ENCODE peak calls at places on chromosome 12, in seven cellular contexts. H, D, W, N, J, Y and Q are unnamed samples.

GRCh38 chr12:53696285-53696654 is 20.4 kb upstream of the ATP5MC2 start:
- DNase-seq in H (peak), D (peak), W (peak), N (no peak), J (peak), Y (peak), Q (peak)

GRCh38 chr12:120183211-120183631 is 11.3 kb downstream of the GCN1 start:
- DNase-seq in H (peak), D (peak), W (no peak), N (no peak), J (no peak), Y (no peak), Q (peak)

GRCh38 chr12:27969011-27969900 is 3.3 kb downstream of the PTHLH start:
- DNase-seq in H (peak), D (peak), W (no peak), N (no peak), J (no peak), Y (no peak), Q (peak)

GRCh38 chr12:130474599-130474998 is 136.9 kb downstream of the PIWIL1 start:
- DNase-seq in H (no peak), D (no peak), W (no peak), N (no peak), J (no peak), Y (no peak), Q (no peak)

GRCh38 chr12:16150290-16150689 is 127.2 kb downstream of the SLC15A5 start:
- DNase-seq in H (no peak), D (no peak), W (no peak), N (no peak), J (no peak), Y (no peak), Q (no peak)

GRCh38 chr12:127170271-127171180 is 1096.4 kb upstream of the TMEM132C start:
- DNase-seq in H (peak), D (peak), W (peak), N (no peak), J (no peak), Y (no peak), Q (peak)

GRCh38 chr12:537772-538171 is 78.0 kb downstream of the B4GALNT3 start:
- DNase-seq in H (no peak), D (no peak), W (peak), N (no peak), J (no peak), Y (no peak), Q (no peak)

GRCh38 chr12:126907900-126908764 is 1358.8 kb upstream of the TMEM132C start:
- DNase-seq in H (no peak), D (no peak), W (no peak), N (no peak), J (no peak), Y (no peak), Q (no peak)

GRCh38 chr12:57444744-57445143 is 10.2 kb downstream of the INHBC start:
- DNase-seq in H (no peak), D (no peak), W (no peak), N (no peak), J (no peak), Y (no peak), Q (no peak)

GRCh38 chr12:11653215-11653753 is 3.8 kb downstream of the ETV6 start:
- DNase-seq in H (peak), D (peak), W (no peak), N (no peak), J (no peak), Y (no peak), Q (no peak)

GRCh38 chr12:122871851-122872785 is 23.8 kb downstream of the VPS37B start:
- DNase-seq in H (peak), D (peak), W (peak), N (no peak), J (no peak), Y (peak), Q (peak)

GRCh38 chr12:31518680-31519227 is 72.2 kb downstream of the DENND5B start:
- DNase-seq in H (peak), D (peak), W (no peak), N (no peak), J (peak), Y (no peak), Q (peak)

GRCh38 chr12:89183985-89184435 is 168.3 kb downstream of the DUSP6 start:
- DNase-seq in H (peak), D (peak), W (peak), N (no peak), J (no peak), Y (peak), Q (peak)

GRCh38 chr12:12715459-12716150 is 1.6 kb upstream of the CDKN1B start:
- DNase-seq in H (no peak), D (peak), W (no peak), N (peak), J (no peak), Y (no peak), Q (no peak)

GRCh38 chr12:29153231-29153630 is 4.2 kb downstream of the FAR2 start:
- DNase-seq in H (no peak), D (no peak), W (no peak), N (no peak), J (no peak), Y (no peak), Q (no peak)

GRCh38 chr12:42612258-42612608 is 22.7 kb upstream of the PRICKLE1 start:
- DNase-seq in H (peak), D (peak), W (no peak), N (no peak), J (no peak), Y (no peak), Q (peak)

GRCh38 chr12:92089559-92089958 is 56.1 kb downstream of the BTG1 start:
- DNase-seq in H (peak), D (peak), W (no peak), N (no peak), J (no peak), Y (no peak), Q (no peak)

GRCh38 chr12:40831916-40832315 is 139.7 kb downstream of the CNTN1 start:
- DNase-seq in H (no peak), D (no peak), W (no peak), N (no peak), J (no peak), Y (no peak), Q (no peak)

GRCh38 chr12:106837782-106838181 is 63.3 kb downstream of the RIC8B start:
- DNase-seq in H (no peak), D (no peak), W (no peak), N (no peak), J (no peak), Y (no peak), Q (no peak)

GRCh38 chr12:130423991-130424857 is 86.5 kb downstream of the PIWIL1 start:
- DNase-seq in H (no peak), D (no peak), W (no peak), N (no peak), J (no peak), Y (no peak), Q (no peak)

GRCh38 chr12:127145929-127146789 is 1120.8 kb upstream of the TMEM132C start:
- DNase-seq in H (peak), D (peak), W (no peak), N (peak), J (peak), Y (peak), Q (peak)

GRCh38 chr12:53048033-53048779 is 1.7 kb upstream of the TNS2 start:
- DNase-seq in H (peak), D (no peak), W (no peak), N (no peak), J (no peak), Y (peak), Q (no peak)

GRCh38 chr12:81518638-81519037 is 240.5 kb downstream of the PPFIA2 start:
- DNase-seq in H (no peak), D (no peak), W (no peak), N (no peak), J (no peak), Y (no peak), Q (no peak)

GRCh38 chr12:15842106-15842505 is 40.1 kb upstream of the STRAP start:
- DNase-seq in H (peak), D (peak), W (no peak), N (no peak), J (no peak), Y (no peak), Q (peak)

GRCh38 chr12:107328442-107329133 is 235.2 kb upstream of the CRY1 start:
- DNase-seq in H (peak), D (peak), W (no peak), N (no peak), J (no peak), Y (no peak), Q (peak)

GRCh38 chr12:64181504-64182291 is 40.4 kb downstream of the KICS2 start:
- DNase-seq in H (peak), D (peak), W (peak), N (no peak), J (peak), Y (no peak), Q (peak)

GRCh38 chr12:72296389-72296788 is 24.2 kb downstream of the TRHDE start:
- DNase-seq in H (peak), D (peak), W (no peak), N (no peak), J (peak), Y (no peak), Q (no peak)

GRCh38 chr12:130281157-130281799 is 56.4 kb upstream of the PIWIL1 start:
- DNase-seq in H (no peak), D (no peak), W (no peak), N (no peak), J (no peak), Y (no peak), Q (no peak)

GRCh38 chr12:40149673-40150260 is 43.9 kb upstream of the SLC2A13 start:
- DNase-seq in H (peak), D (no peak), W (no peak), N (no peak), J (no peak), Y (no peak), Q (no peak)

GRCh38 chr12:131950182-131950913 is 606 bp downstream of the EP400 start:
- DNase-seq in H (no peak), D (no peak), W (no peak), N (peak), J (no peak), Y (peak), Q (no peak)

GRCh38 chr12:100789146-100789545 is 5.4 kb upstream of the ANO4 start:
- DNase-seq in H (peak), D (peak), W (no peak), N (no peak), J (no peak), Y (no peak), Q (no peak)

GRCh38 chr12:75479963-75480461 is 543 bp upstream of the GLIPR1 start:
- DNase-seq in H (no peak), D (peak), W (no peak), N (no peak), J (no peak), Y (no peak), Q (no peak)

GRCh38 chr12:79692860-79693605 is 2.3 kb upstream of the PAWR start:
- DNase-seq in H (peak), D (no peak), W (no peak), N (no peak), J (no peak), Y (no peak), Q (peak)

GRCh38 chr12:56267443-56268071 is 815 bp downstream of the COQ10A start:
- DNase-seq in H (peak), D (no peak), W (no peak), N (no peak), J (no peak), Y (no peak), Q (peak)

GRCh38 chr12:12800406-12801180 is 12.6 kb upstream of the DDX47 start:
- DNase-seq in H (peak), D (peak), W (no peak), N (no peak), J (no peak), Y (no peak), Q (peak)

GRCh38 chr12:55847033-55847432 is 4.3 kb upstream of the MMP19 start:
- DNase-seq in H (peak), D (peak), W (no peak), N (no peak), J (peak), Y (peak), Q (peak)

GRCh38 chr12:102163383-102163782 is 34.2 kb downstream of the PMCH start:
- DNase-seq in H (no peak), D (no peak), W (no peak), N (no peak), J (no peak), Y (no peak), Q (no peak)

GRCh38 chr12:23552417-23552816 is 397.1 kb downstream of the SOX5 start:
- DNase-seq in H (no peak), D (no peak), W (no peak), N (no peak), J (no peak), Y (no peak), Q (no peak)

GRCh38 chr12:17588968-17589367 is 501.0 kb downstream of the RERGL start:
- DNase-seq in H (peak), D (no peak), W (no peak), N (no peak), J (no peak), Y (no peak), Q (no peak)
- TF ChIP-seq CTCF in H (peak), D (peak), W (no peak), N (no peak), J (no peak), Y (peak), Q (peak)

GRCh38 chr12:18752280-18752920 is 14.5 kb downstream of the CAPZA3 start:
- DNase-seq in H (peak), D (peak), W (no peak), N (no peak), J (peak), Y (no peak), Q (peak)
- H3K4me3 ChIP-seq in H (no peak), D (no peak), W (no peak), N (no peak), J (no peak), Y (no peak), Q (no peak)

GRCh38 chr12:46946137-46946536 is 120.3 kb upstream of the SLC38A4 start:
- DNase-seq in H (peak), D (peak), W (no peak), N (no peak), J (no peak), Y (no peak), Q (no peak)

GRCh38 chr12:46942579-46942978 is 116.8 kb upstream of the SLC38A4 start:
- DNase-seq in H (peak), D (no peak), W (no peak), N (no peak), J (peak), Y (no peak), Q (peak)

GRCh38 chr12:46945591-46945990 is 119.8 kb upstream of the SLC38A4 start:
- DNase-seq in H (no peak), D (no peak), W (no peak), N (no peak), J (no peak), Y (no peak), Q (no peak)

GRCh38 chr12:46944771-46945170 is 119.0 kb upstream of the SLC38A4 start:
- DNase-seq in H (no peak), D (no peak), W (no peak), N (no peak), J (no peak), Y (no peak), Q (no peak)

GRCh38 chr12:46944104-46944503 is 118.3 kb upstream of the SLC38A4 start:
- DNase-seq in H (peak), D (peak), W (no peak), N (no peak), J (peak), Y (no peak), Q (peak)
- TF ChIP-seq CTCF in H (peak), D (peak), W (no peak), N (no peak), J (peak), Y (no peak), Q (peak)

DNA sequence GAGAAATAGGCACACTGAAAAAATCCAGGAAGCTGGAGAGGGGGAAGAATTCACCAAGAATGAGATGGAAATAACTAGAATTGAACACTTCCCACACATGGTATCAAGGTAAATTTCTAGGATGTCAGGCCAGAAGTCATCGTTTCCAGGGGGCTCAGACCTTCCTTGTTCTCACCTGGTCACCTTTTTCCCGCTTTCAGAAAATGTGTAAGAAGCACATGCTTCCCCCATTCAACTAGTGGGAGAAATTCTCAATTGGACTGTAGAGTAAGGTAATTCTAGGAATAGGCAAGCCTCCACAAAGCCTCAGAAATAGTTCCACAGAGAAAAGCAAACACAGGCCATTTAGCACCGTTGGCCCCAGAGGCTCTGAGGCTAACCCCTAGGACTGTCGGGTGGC is 2.8 kb upstream of the PTMS start:
- DNase-seq in H (no peak), D (no peak), W (no peak), N (no peak), J (no peak), Y (no peak), Q (no peak)
- H3K4me3 ChIP-seq in H (no peak), D (no peak), W (no peak), N (no peak), J (peak), Y (peak), Q (peak)

GRCh38 chr12:49932023-49932422 is 18.5 kb upstream of the AQP2 start:
- DNase-seq in H (no peak), D (no peak), W (no peak), N (no peak), J (no peak), Y (no peak), Q (no peak)

GRCh38 chr12:49932746-49933145 is 17.8 kb upstream of the AQP2 start:
- DNase-seq in H (no peak), D (no peak), W (no peak), N (no peak), J (no peak), Y (no peak), Q (no peak)

GRCh38 chr12:49929581-49929980 is 21.0 kb upstream of the AQP2 start:
- DNase-seq in H (no peak), D (no peak), W (no peak), N (no peak), J (no peak), Y (no peak), Q (no peak)

GRCh38 chr12:49928476-49928875 is 22.1 kb upstream of the AQP2 start:
- DNase-seq in H (no peak), D (no peak), W (no peak), N (no peak), J (no peak), Y (no peak), Q (no peak)

GRCh38 chr12:49930515-49931288 is 19.8 kb upstream of the AQP2 start:
- DNase-seq in H (peak), D (peak), W (no peak), N (no peak), J (no peak), Y (no peak), Q (peak)
- TF ChIP-seq CTCF in H (no peak), D (no peak), W (no peak), N (no peak), J (no peak), Y (no peak), Q (no peak)